ENCODE peak calls at places on chromosomes 1 and 21, in seven cellular contexts. Q is tibial artery; F is suprapubic skin; L is astrocyte; Z is kidney; I is naive thymus-derived CD4-positive, alpha-beta T cell; V is CD8-positive, alpha-beta memory T cell. N is an unnamed sample.
A peak's percentile ranks its signal among the peaks of the same experiment; 100 is the strongest.

GRCh38 chr1:33455537-33456301 is 16.7 kb upstream of the ZSCAN20 start:
- DNase-seq in Q (peak; percentile 55), F (no peak), L (peak; percentile 74), Z (no peak), I (peak; percentile 44), V (peak; percentile 28), N (peak; percentile 38)

GRCh38 chr21:20971296-20971921 is 26.8 kb upstream of the NCAM2 start:
- DNase-seq in Q (no peak), F (no peak), L (peak; percentile 39), Z (no peak), I (peak; percentile 15), V (no peak), N (no peak)

GRCh38 chr1:162389021-162389818 is 7.7 kb downstream of the C1orf226 start:
- DNase-seq in Q (no peak), F (no peak), L (peak; percentile 73), Z (no peak), I (no peak), V (no peak), N (no peak)

GRCh38 chr1:106063510-106063909 is 993.0 kb upstream of the PRMT6 start:
- DNase-seq in Q (no peak), F (no peak), L (no peak), Z (no peak), I (no peak), V (no peak), N (no peak)

GRCh38 chr1:194013561-194013960 is 827.1 kb upstream of the B3GALT2 start:
- DNase-seq in Q (no peak), F (no peak), L (no peak), Z (no peak), I (no peak), V (no peak), N (no peak)

GRCh38 chr1:152089014-152089674 is at the start of gene TCHHL1:
- DNase-seq in Q (no peak), F (no peak), L (no peak), Z (no peak), I (no peak), V (no peak), N (no peak)

GRCh38 chr21:42405064-42406059 is 1.7 kb downstream of the UBASH3A start:
- DNase-seq in Q (no peak), F (no peak), L (no peak), Z (no peak), I (no peak), V (no peak), N (no peak)

GRCh38 chr1:170908942-170909341 is 26.4 kb upstream of the MROH9 start:
- DNase-seq in Q (no peak), F (no peak), L (no peak), Z (no peak), I (no peak), V (no peak), N (no peak)

GRCh38 chr1:7378346-7379130 is 392.6 kb upstream of the VAMP3 start:
- DNase-seq in Q (no peak), F (no peak), L (no peak), Z (no peak), I (no peak), V (no peak), N (no peak)

GRCh38 chr1:7382971-7383370 is 388.1 kb upstream of the VAMP3 start:
- DNase-seq in Q (no peak), F (no peak), L (no peak), Z (no peak), I (no peak), V (no peak), N (no peak)

GRCh38 chr1:56547977-56548376 is 31.4 kb downstream of the PLPP3 start:
- DNase-seq in Q (peak; percentile 25), F (peak; percentile 78), L (no peak), Z (no peak), I (no peak), V (no peak), N (no peak)

GRCh38 chr1:24102966-24103365 is 9.0 kb downstream of the MYOM3 start:
- DNase-seq in Q (no peak), F (no peak), L (no peak), Z (no peak), I (no peak), V (no peak), N (no peak)

GRCh38 chr1:183652547-183653467 is at the start of gene APOBEC4:
- DNase-seq in Q (no peak), F (no peak), L (no peak), Z (no peak), I (peak; percentile 44), V (no peak), N (peak; percentile 22)

GRCh38 chr1:1680031-1680911 is 12.3 kb downstream of the SLC35E2B start:
- DNase-seq in Q (no peak), F (no peak), L (no peak), Z (no peak), I (no peak), V (no peak), N (no peak)

GRCh38 chr1:150820710-150821521 is 12.9 kb upstream of the CTSK start:
- DNase-seq in Q (no peak), F (no peak), L (no peak), Z (no peak), I (no peak), V (no peak), N (no peak)

GRCh38 chr1:156416993-156417699 is 48.1 kb downstream of the RHBG start:
- DNase-seq in Q (no peak), F (no peak), L (no peak), Z (no peak), I (no peak), V (no peak), N (no peak)

GRCh38 chr1:200034262-200034557 is 6.7 kb downstream of the NR5A2 start:
- DNase-seq in Q (no peak), F (no peak), L (no peak), Z (no peak), I (no peak), V (no peak), N (no peak)

GRCh38 chr1:59596432-59596831 is 218.3 kb upstream of the HOOK1 start:
- DNase-seq in Q (no peak), F (no peak), L (peak; percentile 86), Z (peak; percentile 79), I (no peak), V (no peak), N (no peak)

GRCh38 chr1:98051065-98051675 is 130.3 kb upstream of the DPYD start:
- DNase-seq in Q (peak; percentile 70), F (peak; percentile 62), L (peak; percentile 52), Z (peak; percentile 51), I (peak; percentile 74), V (peak; percentile 59), N (peak; percentile 70)

GRCh38 chr1:86596891-86597290 is 50.0 kb downstream of the CLCA4 start:
- DNase-seq in Q (no peak), F (no peak), L (peak; percentile 20), Z (no peak), I (no peak), V (no peak), N (no peak)

GRCh38 chr1:241114699-241115233 is 242.2 kb downstream of the RGS7 start:
- DNase-seq in Q (no peak), F (no peak), L (no peak), Z (no peak), I (no peak), V (no peak), N (no peak)

GRCh38 chr1:184152944-184153343 is 101.4 kb downstream of the TSEN15 start:
- DNase-seq in Q (no peak), F (no peak), L (no peak), Z (peak; percentile 60), I (no peak), V (no peak), N (no peak)

GRCh38 chr1:32239790-32240139 is 7.3 kb upstream of the FAM167B start:
- DNase-seq in Q (no peak), F (peak; percentile 65), L (no peak), Z (peak; percentile 77), I (no peak), V (no peak), N (no peak)

GRCh38 chr1:112515311-112516009 is 6.7 kb downstream of the WNT2B start:
- DNase-seq in Q (no peak), F (no peak), L (peak; percentile 62), Z (no peak), I (no peak), V (no peak), N (no peak)

DNA sequence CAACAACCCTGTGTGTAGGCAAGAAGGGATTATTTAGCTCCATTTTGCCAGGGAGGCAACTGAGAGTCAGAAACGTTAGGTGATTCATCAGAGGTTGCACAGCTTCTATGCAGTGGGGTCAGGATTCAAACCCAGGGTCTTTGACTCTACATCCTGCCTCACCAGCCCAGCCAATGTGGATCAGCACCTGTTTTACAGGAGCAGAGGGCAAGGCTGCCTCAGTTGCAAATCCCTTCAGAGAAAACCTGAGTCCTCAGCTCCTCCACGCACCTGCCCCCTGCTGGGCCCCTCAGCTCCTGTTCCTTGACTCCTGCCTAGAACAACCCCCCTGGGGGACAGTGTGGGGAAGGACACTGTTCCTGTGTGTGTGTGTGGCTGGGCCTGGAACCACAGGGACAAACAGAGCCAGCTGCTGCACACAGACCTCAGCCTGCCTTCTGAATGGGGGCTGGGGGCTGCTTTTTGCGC is 61.6 kb downstream of the LRRN2 start:
- DNase-seq in Q (no peak), F (no peak), L (no peak), Z (peak; percentile 52), I (peak; percentile 21), V (peak; percentile 10), N (no peak)
- H3K4me1 ChIP-seq in Q (no peaks in the 10 kb centered on the region), F (no peaks in the 10 kb centered on the region), L (peaks cover 7% of the 10 kb centered on the region), Z (peaks cover 16% of the 10 kb centered on the region), I (no peaks in the 10 kb centered on the region), V (no peaks in the 10 kb centered on the region), N (no peaks in the 10 kb centered on the region)

GRCh38 chr1:116844775-116845174 is 64.9 kb upstream of the PTGFRN start:
- DNase-seq in Q (no peak), F (no peak), L (no peak), Z (no peak), I (no peak), V (no peak), N (no peak)
- H3K4me1 ChIP-seq in Q (no peaks in the 10 kb centered on the region), F (peaks cover 16% of the 10 kb centered on the region), L (peaks cover 19% of the 10 kb centered on the region), Z (no peaks in the 10 kb centered on the region), I (no peaks in the 10 kb centered on the region), V (no peaks in the 10 kb centered on the region), N (no peaks in the 10 kb centered on the region)

GRCh38 chr1:19011832-19012231 is 55.4 kb upstream of the IFFO2 start:
- DNase-seq in Q (no peak), F (no peak), L (no peak), Z (no peak), I (no peak), V (no peak), N (no peak)
- H3K4me1 ChIP-seq in Q (peaks cover 21% of the 10 kb centered on the region), F (peaks cover 26% of the 10 kb centered on the region), L (peaks cover 42% of the 10 kb centered on the region), Z (peaks cover 31% of the 10 kb centered on the region), I (peaks cover 13% of the 10 kb centered on the region), V (peaks cover 16% of the 10 kb centered on the region), N (peaks cover 18% of the 10 kb centered on the region)

DNA sequence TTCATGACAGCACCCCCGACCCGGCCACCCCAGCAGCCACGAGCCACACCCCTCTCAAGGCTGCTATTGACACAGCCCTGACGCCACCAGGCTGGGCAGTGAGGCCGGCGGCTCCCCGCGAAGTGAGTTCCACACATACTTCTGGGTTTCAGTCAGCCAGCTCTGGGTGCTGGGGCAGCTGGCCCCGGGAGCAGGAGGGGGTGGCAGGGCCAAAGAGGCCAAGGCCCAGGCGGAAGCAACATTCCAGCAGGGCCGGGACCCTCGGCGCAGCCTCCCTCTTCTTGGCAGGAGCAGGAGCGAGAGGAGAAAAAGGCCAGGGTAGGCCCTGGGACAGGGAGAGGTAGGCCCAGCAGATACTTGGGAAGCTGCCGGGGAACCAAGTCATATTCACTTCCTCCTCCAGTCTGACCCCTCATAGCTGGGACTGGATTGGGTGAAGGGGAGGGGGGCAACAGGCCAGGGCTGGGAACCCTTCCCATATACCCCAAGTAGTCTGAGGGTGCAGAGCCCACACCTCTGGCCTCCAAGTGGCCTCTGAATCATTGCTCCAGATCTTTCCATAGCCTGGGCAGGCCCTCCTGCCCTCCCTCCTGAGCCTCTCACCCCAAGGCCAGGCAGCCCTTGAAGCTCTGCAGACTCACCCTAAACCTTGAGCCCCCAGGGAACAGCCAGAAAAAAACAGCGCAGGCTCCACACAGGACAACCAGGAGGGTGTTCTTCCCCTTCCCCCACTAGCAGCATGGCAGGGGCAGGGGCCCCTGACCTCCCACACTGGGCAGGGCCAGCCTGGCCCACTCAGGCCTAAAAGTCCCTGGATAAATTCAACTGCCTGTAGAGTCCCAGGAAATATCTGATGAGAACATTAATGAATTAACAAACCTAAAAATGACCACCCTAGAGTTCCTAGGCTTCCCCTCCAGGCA is 5.7 kb downstream of the HSPG2 start:
- DNase-seq in Q (peak; percentile 86), F (no peak), L (peak; percentile 91), Z (peak; percentile 95), I (no peak), V (no peak), N (no peak)
- H3K4me1 ChIP-seq in Q (peaks cover 68% of the 10 kb centered on the region), F (peaks cover 85% of the 10 kb centered on the region), L (peaks cover 66% of the 10 kb centered on the region), Z (peaks cover 57% of the 10 kb centered on the region), I (peaks cover 17% of the 10 kb centered on the region), V (peaks cover 13% of the 10 kb centered on the region), N (peaks cover 6% of the 10 kb centered on the region)